ENCODE peak calls at places on chromosome 9, in eight cellular contexts. A, V, X, R, O, K, E and B are unnamed samples.

GRCh38 chr9:95910023-95910706 is 34.7 kb downstream of the ERCC6L2 start:
- DNase-seq in R (no peak), E (no peak), K (peak), O (no peak), V (no peak), X (no peak), A (no peak), B (no peak)

GRCh38 chr9:20242767-20243166 is 379.5 kb downstream of the MLLT3 start:
- DNase-seq in A (no peak), E (no peak), R (no peak), K (no peak), V (no peak), O (no peak), X (no peak), B (no peak)

GRCh38 chr9:84397822-84398221 is 57.3 kb upstream of the SLC28A3 start:
- DNase-seq in R (no peak), X (no peak), A (no peak), V (no peak), E (peak), O (no peak), K (peak), B (no peak)

GRCh38 chr9:81379655-81380054 is 309.7 kb downstream of the TLE1 start:
- DNase-seq in K (no peak), O (no peak), R (no peak), V (no peak), E (no peak), X (no peak), A (no peak), B (no peak)

GRCh38 chr9:91583161-91583875 is 159.7 kb upstream of the NFIL3 start:
- DNase-seq in X (no peak), O (no peak), V (no peak), A (no peak), K (no peak), E (no peak), R (no peak), B (no peak)

GRCh38 chr9:14256588-14256987 is 57.4 kb downstream of the NFIB start:
- DNase-seq in E (no peak), A (no peak), K (no peak), X (no peak), O (no peak), R (no peak), V (no peak), B (no peak)

GRCh38 chr9:33211695-33212393 is 28.1 kb upstream of the SPINK4 start:
- DNase-seq in K (no peak), A (no peak), V (no peak), O (no peak), R (no peak), X (peak), E (no peak), B (no peak)

GRCh38 chr9:114549677-114550330 is 37.8 kb upstream of the ATP6V1G1 start:
- DNase-seq in O (no peak), A (no peak), E (no peak), K (no peak), V (no peak), R (no peak), X (peak), B (no peak)

GRCh38 chr9:82223442-82223841 is 234.9 kb downstream of the SPATA31D1 start:
- DNase-seq in K (peak), E (no peak), R (no peak), O (no peak), X (no peak), V (no peak), A (no peak), B (no peak)

GRCh38 chr9:33139421-33140228 is 27.5 kb downstream of the B4GALT1 start:
- DNase-seq in O (peak), K (peak), R (peak), X (no peak), V (no peak), E (peak), A (peak), B (no peak)

GRCh38 chr9:81312346-81312745 is 377.0 kb downstream of the TLE1 start:
- DNase-seq in V (no peak), O (no peak), E (no peak), X (no peak), R (no peak), A (no peak), K (no peak), B (no peak)

GRCh38 chr9:26781906-26782305 is 110.7 kb downstream of the CAAP1 start:
- DNase-seq in X (no peak), V (no peak), O (no peak), E (no peak), A (no peak), K (no peak), R (no peak), B (no peak)

GRCh38 chr9:93207326-93207814 is 23.4 kb downstream of the WNK2 start:
- DNase-seq in O (peak), V (no peak), A (peak), K (peak), E (peak), X (no peak), R (peak), B (no peak)

GRCh38 chr9:97830884-97831829 is 21.9 kb upstream of the FOXE1 start:
- DNase-seq in E (no peak), O (no peak), K (no peak), V (no peak), A (no peak), X (peak), R (no peak), B (no peak)

GRCh38 chr9:137247135-137247915 is 3.8 kb upstream of the STPG3 start:
- DNase-seq in O (no peak), A (no peak), V (no peak), K (no peak), E (no peak), R (no peak), X (no peak), B (no peak)

GRCh38 chr9:129414377-129415021 is 206.4 kb downstream of the C9orf50 start:
- DNase-seq in O (peak), X (peak), K (peak), E (peak), R (peak), V (peak), A (peak), B (no peak)

GRCh38 chr9:20732118-20732517 is 48.1 kb downstream of the FOCAD start:
- DNase-seq in K (peak), V (no peak), O (no peak), X (no peak), E (no peak), A (no peak), R (no peak), B (no peak)

GRCh38 chr9:91693226-91693625 is 256.8 kb downstream of the ROR2 start:
- DNase-seq in E (no peak), A (no peak), R (no peak), V (no peak), O (no peak), K (no peak), X (peak), B (no peak)

GRCh38 chr9:134739660-134739968 is 98.0 kb downstream of the COL5A1 start:
- DNase-seq in O (no peak), E (no peak), V (no peak), R (no peak), X (no peak), K (no peak), A (no peak), B (no peak)

GRCh38 chr9:134740071-134740470 is 98.5 kb downstream of the COL5A1 start:
- DNase-seq in K (no peak), V (no peak), X (no peak), O (no peak), R (no peak), A (no peak), E (no peak), B (no peak)

GRCh38 chr9:134741846-134742245 is 100.2 kb downstream of the COL5A1 start:
- DNase-seq in X (no peak), O (no peak), K (no peak), V (no peak), A (no peak), R (no peak), E (no peak), B (no peak)

GRCh38 chr9:134744542-134745295 is 103.1 kb downstream of the COL5A1 start:
- DNase-seq in K (no peak), R (no peak), E (no peak), X (no peak), V (no peak), O (no peak), A (no peak), B (no peak)

DNA sequence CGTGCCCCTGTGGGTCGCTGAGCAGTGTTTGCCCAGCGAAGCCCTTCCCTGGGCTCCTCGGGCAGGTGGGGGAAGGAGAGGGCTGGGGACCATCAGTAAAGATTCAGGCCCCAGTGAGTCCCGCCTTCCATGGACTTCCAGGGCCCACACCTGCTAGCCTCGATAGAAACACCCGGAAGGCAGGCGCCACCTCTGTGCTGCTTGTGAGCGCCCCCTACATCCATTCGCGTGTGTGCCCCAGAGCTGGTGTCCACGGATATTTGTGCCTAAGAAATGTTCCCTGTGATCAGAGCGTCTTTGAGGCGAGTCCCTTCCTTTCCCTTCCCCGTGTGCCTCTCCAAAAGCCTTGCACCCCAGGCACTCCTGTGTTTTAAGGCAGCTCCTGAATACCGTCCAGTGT is 101.2 kb downstream of the COL5A1 start:
- DNase-seq in A (no peak), O (no peak), K (no peak), E (no peak), R (no peak), V (no peak), X (peak), B (no peak)
- TF ChIP-seq CTCF in A (no peak), O (no peak), K (no peak), E (no peak), R (no peak), V (no peak), X (peak), B (no peak)

GRCh38 chr9:15642369-15642962 is 89.6 kb downstream of the CCDC171 start:
- DNase-seq in K (no peak), O (no peak), V (no peak), E (peak), X (no peak), A (no peak), R (no peak), B (no peak)
- TF ChIP-seq CTCF in K (peak), O (peak), V (peak), E (peak), X (peak), A (peak), R (no peak), B (no peak)

DNA sequence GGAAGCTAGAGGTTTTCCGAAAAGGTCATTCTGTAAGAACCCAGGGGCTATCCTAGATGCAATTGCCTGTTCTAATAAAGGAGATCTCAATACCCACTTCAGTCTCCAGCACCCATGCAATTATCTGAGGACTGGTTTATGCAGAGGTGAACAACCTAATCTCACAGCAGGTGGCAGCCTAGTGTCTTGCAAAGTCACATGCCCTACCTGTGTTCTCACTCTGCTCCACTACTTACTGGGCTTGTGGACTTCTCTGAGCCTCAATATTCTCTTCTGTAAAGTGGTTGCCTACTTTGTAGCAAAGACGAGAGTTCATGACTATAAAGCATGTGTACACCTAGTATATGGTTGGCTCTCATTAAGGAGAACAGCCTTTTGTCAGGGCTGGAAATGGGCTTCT is 21.0 kb upstream of the ALDH1B1 start:
- DNase-seq in X (peak), E (no peak), K (no peak), R (no peak), V (no peak), A (no peak), O (no peak), B (no peak)
- TF ChIP-seq CTCF in X (no peak), E (peak), K (peak), R (no peak), V (peak), A (no peak), O (no peak), B (no peak)

GRCh38 chr9:124863371-124863831 is 1.5 kb downstream of the ARPC5L start:
- DNase-seq in O (no peak), K (no peak), E (no peak), A (no peak), V (no peak), X (no peak), R (no peak), B (no peak)

GRCh38 chr9:124860582-124861341 is 995 bp downstream of the RPL35 start:
- DNase-seq in R (no peak), K (no peak), V (no peak), E (no peak), O (no peak), A (no peak), X (no peak), B (no peak)

GRCh38 chr9:124858330-124859046 is 3.3 kb downstream of the RPL35 start:
- DNase-seq in K (no peak), R (no peak), O (no peak), X (no peak), A (no peak), E (no peak), V (no peak), B (no peak)

GRCh38 chr9:124859803-124860581 is 1.8 kb downstream of the RPL35 start:
- DNase-seq in O (no peak), R (no peak), X (no peak), V (no peak), K (no peak), A (no peak), E (no peak), B (no peak)

DNA sequence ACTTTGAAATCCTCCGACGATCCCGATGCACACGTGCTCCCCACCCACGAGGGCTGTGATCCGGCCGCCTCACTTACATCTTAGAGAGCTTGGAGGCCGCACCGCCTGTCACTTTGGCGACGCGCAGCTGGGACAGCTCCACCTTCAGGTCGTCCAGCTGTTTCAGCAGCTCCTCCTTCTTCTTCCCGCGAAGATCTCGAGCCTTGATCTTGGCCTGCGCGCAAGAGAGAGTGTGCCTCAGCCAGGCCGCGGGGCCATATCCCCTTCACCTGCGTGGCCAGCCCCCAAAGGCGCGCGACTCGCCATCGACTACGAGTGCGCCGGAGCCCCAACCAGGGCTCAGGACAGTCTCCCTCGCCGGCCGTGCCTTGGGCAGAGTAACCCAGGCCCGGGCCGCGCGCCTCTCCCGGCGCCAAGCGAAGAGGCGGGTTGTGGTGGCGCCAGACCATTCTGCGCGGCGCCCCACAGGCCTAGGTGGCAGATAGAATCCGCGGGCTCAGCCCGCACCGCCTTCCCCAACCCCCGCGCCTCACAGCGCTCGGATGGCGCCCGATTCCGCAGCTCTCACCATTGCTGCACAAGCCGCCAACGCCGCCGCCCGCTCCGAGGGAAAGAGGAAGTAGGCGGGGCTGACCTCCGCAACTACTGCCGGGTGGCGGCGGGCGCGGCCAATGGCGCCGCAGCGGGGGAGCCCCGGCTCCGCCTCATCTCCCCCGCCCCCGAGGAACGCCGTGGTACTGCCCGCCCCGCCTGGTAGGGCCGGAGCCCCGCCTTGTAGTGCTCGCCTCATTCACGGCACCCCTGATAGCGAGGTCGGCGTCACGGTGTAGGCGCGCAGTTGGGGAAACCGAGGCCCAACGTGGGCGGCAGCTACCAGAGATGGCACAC is at the start of the genes ARPC5L and RPL35:
- DNase-seq in V (peak), E (peak), O (peak), R (peak), X (peak), A (peak), K (peak), B (peak)
- TF ChIP-seq CTCF in V (peak), E (peak), O (peak), R (peak), X (peak), A (no peak), K (no peak), B (no peak)

GRCh38 chr9:128102861-128103588 is 24.5 kb downstream of the PTGES2 start:
- DNase-seq in K (no peak), X (peak), V (no peak), A (peak), O (peak), R (peak), E (no peak), B (no peak)

GRCh38 chr9:128101690-128102089 is 25.8 kb downstream of the PTGES2 start:
- DNase-seq in R (peak), X (no peak), A (peak), E (no peak), V (no peak), O (peak), K (no peak), B (no peak)

GRCh38 chr9:128102196-128102595 is 25.3 kb downstream of the PTGES2 start:
- DNase-seq in X (no peak), E (no peak), V (no peak), A (peak), K (no peak), O (no peak), R (peak), B (no peak)

GRCh38 chr9:128104171-128104618 is 23.3 kb downstream of the PTGES2 start:
- DNase-seq in K (no peak), E (no peak), X (no peak), A (peak), O (peak), R (peak), V (no peak), B (no peak)

GRCh38 chr9:128103589-128103962 is 24.0 kb downstream of the PTGES2 start:
- DNase-seq in O (peak), R (peak), E (no peak), V (no peak), A (peak), X (peak), K (no peak), B (no peak)
- TF ChIP-seq CTCF in O (peak), R (no peak), E (peak), V (peak), A (no peak), X (peak), K (no peak), B (no peak)

GRCh38 chr9:107693620-107694326 is 204.2 kb upstream of the KLF4 start:
- DNase-seq in V (no peak), K (no peak), R (no peak), O (no peak), X (no peak), E (no peak), A (no peak), B (no peak)

GRCh38 chr9:107691649-107692048 is 202.1 kb upstream of the KLF4 start:
- DNase-seq in V (no peak), A (no peak), X (no peak), E (no peak), R (no peak), K (no peak), O (no peak), B (no peak)

GRCh38 chr9:107690026-107690425 is 200.5 kb upstream of the KLF4 start:
- DNase-seq in R (no peak), X (no peak), V (no peak), K (no peak), O (no peak), E (no peak), A (no peak), B (no peak)

GRCh38 chr9:107696302-107696701 is 206.7 kb upstream of the KLF4 start:
- DNase-seq in V (no peak), A (no peak), E (no peak), X (no peak), O (no peak), R (no peak), K (no peak), B (no peak)

GRCh38 chr9:107694390-107694789 is 204.8 kb upstream of the KLF4 start:
- DNase-seq in O (no peak), K (no peak), A (no peak), R (no peak), X (no peak), E (no peak), V (no peak), B (no peak)
- TF ChIP-seq CTCF in O (no peak), K (no peak), A (no peak), R (no peak), X (no peak), E (no peak), V (no peak), B (no peak)